ENCODE peak calls at places on chromosomes 3 and 15, in seven cellular contexts. A is A549, T is WERI-Rb-1, L is right cardiac atrium, S is AG04450, P is HL-60, W is Karpas-422. N is an unnamed sample.

GRCh38 chr3:126036056-126036549 is 47.8 kb downstream of the SLC41A3 start:
- DNase-seq in A (no peak), T (no peak), L (no peak), S (no peak), P (no peak), W (no peak), N (no peak)

GRCh38 chr15:71337197-71337845 is 222.1 kb downstream of the THSD4 start:
- DNase-seq in A (no peak), T (no peak), L (no peak), S (no peak), P (no peak), W (no peak), N (no peak)

GRCh38 chr15:78878356-78878755 is 5.7 kb downstream of the MORF4L1 start:
- DNase-seq in A (no peak), T (no peak), L (no peak), S (no peak), P (no peak), W (no peak), N (peak)

GRCh38 chr3:14549256-14549931 is 9.3 kb upstream of the GRIP2 start:
- DNase-seq in A (peak), T (no peak), L (no peak), S (no peak), P (no peak), W (peak), N (no peak)

GRCh38 chr3:15875016-15875689 is 77.4 kb upstream of the ANKRD28 start:
- DNase-seq in A (no peak), T (no peak), L (no peak), S (no peak), P (no peak), W (no peak), N (no peak)

GRCh38 chr3:196288141-196288460 is 575 bp upstream of the PCYT1A start:
- DNase-seq in A (peak), T (no peak), L (no peak), S (no peak), P (no peak), W (peak), N (no peak)

GRCh38 chr3:128072454-128073184 is 20.4 kb downstream of the SEC61A1 start:
- DNase-seq in A (no peak), T (no peak), L (no peak), S (no peak), P (no peak), W (no peak), N (no peak)

GRCh38 chr3:185930393-185931107 is 7.3 kb downstream of the TRA2B start:
- DNase-seq in A (no peak), T (no peak), L (no peak), S (no peak), P (no peak), W (peak), N (no peak)

GRCh38 chr3:31041161-31041978 is 146.9 kb upstream of the GADL1 start:
- DNase-seq in A (peak), T (no peak), L (no peak), S (peak), P (no peak), W (no peak), N (peak)

GRCh38 chr3:192869131-192870027 is 48.3 kb downstream of the MB21D2 start:
- DNase-seq in A (no peak), T (no peak), L (peak), S (no peak), P (no peak), W (no peak), N (no peak)

GRCh38 chr15:81225161-81225671 is 28.5 kb downstream of the IL16 start:
- DNase-seq in A (no peak), T (no peak), L (peak), S (no peak), P (no peak), W (no peak), N (peak)

GRCh38 chr3:20240154-20240883 is 54.3 kb upstream of the SGO1 start:
- DNase-seq in A (no peak), T (no peak), L (no peak), S (no peak), P (no peak), W (no peak), N (no peak)

GRCh38 chr15:23422946-23423708 is 23.9 kb downstream of the GOLGA6L2 start:
- DNase-seq in A (no peak), T (no peak), L (no peak), S (no peak), P (no peak), W (no peak), N (peak)

GRCh38 chr3:168889666-168890065 is 773.8 kb downstream of the MECOM start:
- DNase-seq in A (no peak), T (no peak), L (no peak), S (no peak), P (no peak), W (no peak), N (no peak)

GRCh38 chr3:142065344-142065743 is 84.0 kb downstream of the TFDP2 start:
- DNase-seq in A (no peak), T (no peak), L (no peak), S (no peak), P (no peak), W (no peak), N (no peak)

GRCh38 chr3:56911363-56911762 is 109.6 kb upstream of the ARHGEF3 start:
- DNase-seq in A (no peak), T (no peak), L (no peak), S (no peak), P (no peak), W (no peak), N (no peak)

GRCh38 chr3:152276688-152277087 is 8.0 kb downstream of the MBNL1 start:
- DNase-seq in A (no peak), T (no peak), L (no peak), S (no peak), P (no peak), W (no peak), N (no peak)

GRCh38 chr15:52180196-52180835 is 10.9 kb downstream of the GNB5 start:
- DNase-seq in A (no peak), T (no peak), L (peak), S (no peak), P (no peak), W (peak), N (no peak)

GRCh38 chr15:70547846-70548487 is 215.4 kb downstream of the UACA start:
- DNase-seq in A (no peak), T (no peak), L (no peak), S (no peak), P (no peak), W (no peak), N (no peak)

GRCh38 chr3:192845196-192845855 is 72.3 kb downstream of the MB21D2 start:
- DNase-seq in A (no peak), T (no peak), L (no peak), S (peak), P (no peak), W (no peak), N (no peak)

GRCh38 chr3:16474304-16474703 is 39.2 kb downstream of the RFTN1 start:
- DNase-seq in A (no peak), T (no peak), L (no peak), S (no peak), P (no peak), W (no peak), N (peak)

GRCh38 chr3:72274511-72275295 is 489.8 kb upstream of the PROK2 start:
- DNase-seq in A (no peak), T (peak), L (peak), S (peak), P (peak), W (peak), N (peak)

GRCh38 chr15:43775411-43775965 is 1.3 kb downstream of the ELL3 start:
- DNase-seq in A (peak), T (peak), L (peak), S (no peak), P (no peak), W (peak), N (no peak)

GRCh38 chr3:8110966-8111798 is 390.4 kb upstream of the LMCD1 start:
- DNase-seq in A (peak), T (peak), L (peak), S (peak), P (peak), W (peak), N (peak)

GRCh38 chr15:101439285-101439919 is 50.1 kb downstream of the PCSK6 start:
- DNase-seq in A (no peak), T (no peak), L (no peak), S (no peak), P (no peak), W (no peak), N (peak)

GRCh38 chr3:194310516-194310915 is 40.6 kb downstream of the CPN2 start:
- DNase-seq in A (no peak), T (no peak), L (no peak), S (no peak), P (no peak), W (no peak), N (no peak)

GRCh38 chr15:58952751-58953150 is 19.3 kb upstream of the SLTM start:
- DNase-seq in A (no peak), T (no peak), L (no peak), S (no peak), P (no peak), W (no peak), N (peak)

GRCh38 chr15:29098652-29099051 is 171.0 kb downstream of the NSMCE3 start:
- DNase-seq in A (no peak), T (no peak), L (no peak), S (no peak), P (no peak), W (no peak), N (no peak)

GRCh38 chr15:66789029-66790025 is 87.3 kb downstream of the SMAD6 start:
- DNase-seq in A (no peak), T (peak), L (peak), S (peak), P (peak), W (peak), N (peak)

GRCh38 chr15:33737687-33738606 is 230.3 kb upstream of the CHRM5 start:
- DNase-seq in A (peak), T (peak), L (no peak), S (no peak), P (no peak), W (peak), N (peak)

GRCh38 chr15:52652984-52653383 is 26.2 kb downstream of the ATOSA start:
- DNase-seq in A (no peak), T (no peak), L (no peak), S (peak), P (no peak), W (no peak), N (peak)

GRCh38 chr3:164683516-164683915 is 394.8 kb downstream of the SI start:
- DNase-seq in A (no peak), T (no peak), L (no peak), S (no peak), P (no peak), W (no peak), N (no peak)

GRCh38 chr3:179321585-179322322 is 1.1 kb upstream of the ZNF639 start:
- DNase-seq in A (peak), T (peak), L (peak), S (no peak), P (no peak), W (peak), N (peak)

GRCh38 chr15:39130556-39131379 is 450.1 kb upstream of the THBS1 start:
- DNase-seq in A (no peak), T (no peak), L (no peak), S (no peak), P (no peak), W (no peak), N (peak)

GRCh38 chr3:100420885-100421284 is 19.5 kb downstream of the LNP1 start:
- DNase-seq in A (no peak), T (no peak), L (no peak), S (no peak), P (no peak), W (no peak), N (no peak)

GRCh38 chr3:111471851-111472250 is 70.1 kb upstream of the CD96 start:
- DNase-seq in A (no peak), T (no peak), L (no peak), S (no peak), P (no peak), W (no peak), N (no peak)

GRCh38 chr3:52290596-52291507 is 3.2 kb downstream of the GLYCTK start:
- DNase-seq in A (no peak), T (no peak), L (no peak), S (no peak), P (no peak), W (no peak), N (no peak)
- H3K4me3 ChIP-seq in A (no peak), T (no peak), L (no peak), S (no peak), P (no peak), W (no peak), N (no peak)

GRCh38 chr3:10180738-10181295 is 16.1 kb downstream of the IRAK2 start:
- DNase-seq in A (no peak), T (no peak), L (peak), S (no peak), P (no peak), W (no peak), N (no peak)
- H3K27ac ChIP-seq in A (no peak), T (no peak), L (no peak), S (no peak), P (peak), W (no peak), N (no peak)

GRCh38 chr3:118267588-118267987 is 767.1 kb downstream of the IGSF11 start:
- DNase-seq in A (no peak), T (no peak), L (no peak), S (no peak), P (no peak), W (no peak), N (no peak)

DNA sequence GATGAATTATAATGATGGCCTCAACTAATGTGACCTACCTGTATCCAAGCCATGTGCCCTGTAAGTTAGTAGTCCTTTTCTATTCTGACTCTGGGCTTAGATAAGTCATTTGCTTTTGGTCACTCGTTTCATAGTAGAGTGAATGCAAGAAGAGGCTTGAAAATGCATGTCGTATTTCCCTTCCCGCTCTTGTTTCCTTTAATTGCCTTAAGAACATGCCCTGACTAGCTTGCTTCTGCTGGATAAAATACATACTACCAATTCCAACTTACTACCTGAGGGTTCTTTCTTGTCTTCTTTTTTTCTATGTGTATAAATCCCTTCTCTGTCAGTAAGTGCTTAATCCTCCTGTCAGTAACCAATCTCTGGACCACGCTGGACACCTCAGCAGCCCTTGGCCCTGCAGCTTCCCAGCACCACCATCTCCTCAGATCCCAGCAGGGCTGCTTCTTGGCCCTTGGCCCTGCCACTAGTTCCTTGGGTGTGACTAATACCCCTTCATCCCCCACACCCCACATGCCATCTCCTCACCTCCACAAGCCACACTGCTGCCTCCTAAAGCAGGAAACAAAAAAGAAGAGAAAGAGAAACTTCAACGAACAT is 771.7 kb downstream of the IGSF11 start:
- DNase-seq in A (no peak), T (no peak), L (no peak), S (no peak), P (no peak), W (no peak), N (no peak)
- H3K4me3 ChIP-seq in A (no peak), T (no peak), L (no peak), S (no peak), P (no peak), W (no peak), N (no peak)

DNA sequence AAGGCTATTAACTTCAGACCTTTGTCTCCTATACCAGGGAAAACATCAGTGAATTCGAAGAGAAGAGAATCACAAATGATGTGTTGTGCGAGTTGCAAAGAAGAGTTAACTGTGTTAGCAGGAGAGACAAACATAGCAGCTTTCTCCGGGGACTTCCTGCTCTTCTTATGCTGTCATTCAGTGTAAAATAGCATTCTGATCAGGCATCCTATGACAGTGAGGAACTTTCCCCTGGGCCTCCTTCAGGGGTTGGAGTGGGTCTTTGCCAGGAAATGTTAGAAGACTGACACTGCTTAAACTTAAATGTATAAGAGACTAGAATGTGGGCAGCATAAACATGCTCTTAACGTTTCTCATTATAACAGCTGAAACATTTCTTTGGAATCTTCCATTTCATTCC is 782.7 kb upstream of the ARPP21 start:
- DNase-seq in A (no peak), T (no peak), L (no peak), S (no peak), P (no peak), W (no peak), N (no peak)
- H3K27ac ChIP-seq in A (no peak), T (peak), L (no peak), S (no peak), P (no peak), W (no peak), N (peak)

N was measured in cardiac muscle cell.